ENCODE peak calls at places on chromosomes 3 and 15, in eight cellular contexts. C is activated naive CD8-positive, alpha-beta T cell treated with anti-CD3 and anti-CD28 coated beads for 36 hours; B is CD8-positive, alpha-beta T cell; A is H4; G is EL; R is nephron progenitor cell; O is neuronal stem cell; D is HL-60. H is an unnamed sample.

GRCh38 chr3:167032267-167032876 is 347.7 kb downstream of the ZBBX start:
- DNase-seq in C (no peak), B (no peak), A (peak; percentile 75), G (peak; percentile 4), R (peak; percentile 4), O (peak; percentile 35), D (peak; percentile 35), H (peak; percentile 13)

GRCh38 chr15:70101459-70102113 is 3.9 kb upstream of the TLE3 start:
- DNase-seq in C (no peak), B (no peak), A (peak; percentile 96), G (peak; percentile 77), R (peak; percentile 79), O (peak; percentile 93), D (peak; percentile 57), H (peak; percentile 68)

GRCh38 chr15:74983725-74984231 is 11.6 kb upstream of the SCAMP5 start:
- DNase-seq in C (peak; percentile 70), B (no peak), A (no peak), G (no peak), R (no peak), O (no peak), D (no peak), H (no peak)

GRCh38 chr3:97680210-97680609 is 84.3 kb upstream of the ARL6 start:
- DNase-seq in C (no peak), B (no peak), A (no peak), G (no peak), R (no peak), O (no peak), D (no peak), H (no peak)

GRCh38 chr15:101063891-101064794 is 145.0 kb downstream of the LRRK1 start:
- DNase-seq in C (no peak), B (no peak), A (no peak), G (no peak), R (no peak), O (no peak), D (no peak), H (no peak)

GRCh38 chr3:189978753-189979152 is 141.9 kb downstream of the P3H2 start:
- DNase-seq in C (no peak), B (no peak), A (no peak), G (no peak), R (no peak), O (no peak), D (no peak), H (no peak)

GRCh38 chr3:129604223-129604941 is 2.1 kb downstream of the PLXND1 start:
- DNase-seq in C (no peak), B (no peak), A (no peak), G (no peak), R (no peak), O (no peak), D (no peak), H (no peak)

GRCh38 chr3:171565671-171566070 is 105.5 kb upstream of the TNIK start:
- DNase-seq in C (no peak), B (no peak), A (no peak), G (peak; percentile 12), R (no peak), O (no peak), D (peak; percentile 56), H (no peak)

GRCh38 chr3:42183991-42184621 is 81.9 kb downstream of the CCK start:
- DNase-seq in C (no peak), B (no peak), A (no peak), G (no peak), R (no peak), O (no peak), D (no peak), H (no peak)

GRCh38 chr3:109559389-109559788 is 222.0 kb upstream of the DPPA4 start:
- DNase-seq in C (no peak), B (no peak), A (peak; percentile 62), G (no peak), R (no peak), O (no peak), D (no peak), H (no peak)

GRCh38 chr15:78570710-78571109 is 5.4 kb downstream of the CHRNA5 start:
- DNase-seq in C (no peak), B (no peak), A (no peak), G (peak; percentile 30), R (no peak), O (no peak), D (no peak), H (no peak)

GRCh38 chr3:56468184-56469106 is at the start of gene ERC2:
- DNase-seq in C (peak; percentile 13), B (no peak), A (peak; percentile 38), G (peak; percentile 55), R (peak; percentile 87), O (peak; percentile 78), D (no peak), H (peak; percentile 89)

GRCh38 chr15:101499863-101500713 is 10.6 kb upstream of the PCSK6 start:
- DNase-seq in C (peak; percentile 27), B (no peak), A (peak; percentile 97), G (no peak), R (no peak), O (no peak), D (peak; percentile 89), H (no peak)

GRCh38 chr3:160169139-160169830 is 55.9 kb upstream of the C3orf80 start:
- DNase-seq in C (no peak), B (no peak), A (peak; percentile 73), G (peak; percentile 82), R (no peak), O (no peak), D (no peak), H (no peak)

GRCh38 chr3:189222927-189223706 is 51.3 kb downstream of the TPRG1 start:
- DNase-seq in C (no peak), B (no peak), A (no peak), G (no peak), R (peak; percentile 16), O (no peak), D (no peak), H (no peak)

GRCh38 chr3:126057936-126058335 is 26.0 kb downstream of the SLC41A3 start:
- DNase-seq in C (no peak), B (no peak), A (no peak), G (no peak), R (no peak), O (no peak), D (no peak), H (no peak)

GRCh38 chr3:118970819-118971218 is 63.8 kb downstream of the IGSF11 start:
- DNase-seq in C (no peak), B (no peak), A (no peak), G (no peak), R (no peak), O (no peak), D (no peak), H (no peak)

GRCh38 chr3:59247402-59247841 is 197.6 kb upstream of the CFAP20DC start:
- DNase-seq in C (no peak), B (no peak), A (peak; percentile 40), G (no peak), R (no peak), O (no peak), D (no peak), H (no peak)

GRCh38 chr3:134625885-134626741 is 24.7 kb downstream of the KY start:
- DNase-seq in C (no peak), B (no peak), A (no peak), G (no peak), R (no peak), O (no peak), D (no peak), H (no peak)

GRCh38 chr3:60453326-60453725 is 797.9 kb downstream of the FHIT start:
- DNase-seq in C (no peak), B (no peak), A (no peak), G (no peak), R (no peak), O (no peak), D (no peak), H (no peak)

GRCh38 chr3:186118692-186119091 is 9.8 kb upstream of the ETV5 start:
- DNase-seq in C (no peak), B (no peak), A (no peak), G (no peak), R (no peak), O (no peak), D (no peak), H (no peak)

GRCh38 chr15:97804950-97805349 is 155.6 kb upstream of the ARRDC4 start:
- DNase-seq in C (no peak), B (no peak), A (no peak), G (no peak), R (no peak), O (no peak), D (no peak), H (no peak)

GRCh38 chr3:64368163-64369025 is 143.1 kb upstream of the PRICKLE2 start:
- DNase-seq in C (no peak), B (no peak), A (peak; percentile 13), G (no peak), R (no peak), O (no peak), D (no peak), H (no peak)

GRCh38 chr3:134325722-134326121 is 48.5 kb downstream of the AMOTL2 start:
- DNase-seq in C (no peak), B (no peak), A (no peak), G (no peak), R (no peak), O (no peak), D (no peak), H (no peak)

GRCh38 chr3:126621627-126622345 is 33.1 kb downstream of the TXNRD3 start:
- DNase-seq in C (no peak), B (no peak), A (no peak), G (peak; percentile 84), R (no peak), O (no peak), D (no peak), H (no peak)

GRCh38 chr3:160163259-160163878 is 61.9 kb upstream of the C3orf80 start:
- DNase-seq in C (no peak), B (no peak), A (no peak), G (peak; percentile 33), R (no peak), O (no peak), D (no peak), H (no peak)

GRCh38 chr15:67109141-67110034 is 44.0 kb downstream of the SMAD3 start:
- DNase-seq in C (no peak), B (no peak), A (peak; percentile 97), G (peak; percentile 98), R (peak; percentile 69), O (no peak), D (peak; percentile 55), H (no peak)

GRCh38 chr15:29822685-29823459 is 604 bp upstream of the TJP1 start:
- DNase-seq in C (peak; percentile 12), B (no peak), A (peak; percentile 59), G (peak; percentile 88), R (peak; percentile 64), O (no peak), D (no peak), H (peak; percentile 73)

GRCh38 chr3:18593231-18593630 is 168.1 kb upstream of the SATB1 start:
- DNase-seq in C (no peak), B (no peak), A (no peak), G (no peak), R (no peak), O (no peak), D (peak; percentile 55), H (no peak)

GRCh38 chr3:183082355-183082915 is 16.9 kb downstream of the MCCC1 start:
- DNase-seq in C (no peak), B (no peak), A (no peak), G (no peak), R (no peak), O (no peak), D (no peak), H (no peak)

GRCh38 chr3:62622553-62623174 is 249.3 kb upstream of the FEZF2 start:
- DNase-seq in C (no peak), B (no peak), A (peak; percentile 16), G (peak; percentile 57), R (peak; percentile 28), O (peak; percentile 58), D (peak; percentile 7), H (peak; percentile 19)

GRCh38 chr3:30426319-30426993 is 179.9 kb upstream of the TGFBR2 start:
- DNase-seq in C (no peak), B (no peak), A (no peak), G (peak; percentile 21), R (no peak), O (no peak), D (no peak), H (no peak)

GRCh38 chr3:194130807-194131589 is 5.0 kb upstream of the HES1 start:
- DNase-seq in C (no peak), B (no peak), A (no peak), G (no peak), R (peak; percentile 34), O (peak; percentile 46), D (no peak), H (no peak)

GRCh38 chr3:198079771-198080520 is 119.9 kb downstream of the LMLN start:
- DNase-seq in C (peak; percentile 52), B (peak; percentile 33), A (no peak), G (peak; percentile 19), R (no peak), O (no peak), D (peak; percentile 53), H (peak; percentile 22)

H was measured in endothelial cell.